ENCODE peak calls at places on chromosomes 6 and 20, in six cellular contexts. M is IMR-90, Q is Karpas-422, S is uterus, I is right atrium auricular region, R is kidney. G is an unnamed sample. For H3K4me1, the result is how much of the 10 kb centered on the place peaks cover.

GRCh38 chr6:123829302-123829953 is 25.8 kb downstream of the NKAIN2 start:
- DNase-seq in I (no peak), R (no peak), Q (no peak), S (no peak), M (peak), G (no peak)

GRCh38 chr6:33075568-33076405 is at the start of gene HLA-DPB1:
- DNase-seq in I (no peak), S (no peak), M (peak), Q (peak), R (no peak), G (no peak)

GRCh38 chr6:118529756-118530155 is 18.3 kb upstream of the PLN start:
- DNase-seq in M (no peak), S (no peak), I (no peak), R (no peak), Q (no peak), G (no peak)

GRCh38 chr6:51513891-51514290 is 573.5 kb downstream of the PKHD1 start:
- DNase-seq in R (peak), M (no peak), S (no peak), I (no peak), Q (no peak), G (no peak)

GRCh38 chr20:33490023-33490933 is at the start of gene CBFA2T2:
- DNase-seq in S (peak), I (peak), M (peak), Q (peak), R (peak), G (peak)

GRCh38 chr6:139888691-139889122 is 514.3 kb upstream of the CITED2 start:
- DNase-seq in R (no peak), S (no peak), M (peak), Q (no peak), I (no peak), G (no peak)

GRCh38 chr20:49186535-49187329 is 1.4 kb downstream of the STAU1 start:
- DNase-seq in M (peak), S (peak), R (no peak), I (peak), Q (peak), G (peak)

GRCh38 chr6:42263165-42263852 is 45.6 kb upstream of the MRPS10 start:
- DNase-seq in R (peak), I (no peak), M (no peak), Q (no peak), S (no peak), G (no peak)

GRCh38 chr6:108260126-108260808 is 573 bp downstream of the SNX3 start:
- DNase-seq in S (no peak), Q (peak), I (peak), M (peak), R (peak), G (peak)

GRCh38 chr6:157223486-157223885 is 99.8 kb downstream of the TMEM242 start:
- DNase-seq in S (peak), Q (no peak), M (no peak), R (peak), I (peak), G (no peak)

GRCh38 chr20:10648651-10649050 is 25.1 kb downstream of the JAG1 start:
- DNase-seq in I (no peak), R (no peak), M (peak), S (no peak), Q (no peak), G (no peak)

GRCh38 chr20:1045860-1046418 is 43.8 kb upstream of the RSPO4 start:
- DNase-seq in R (no peak), S (no peak), M (no peak), I (no peak), Q (no peak), G (no peak)

GRCh38 chr20:34105978-34106675 is 5.9 kb downstream of the EIF2S2 start:
- DNase-seq in R (no peak), I (no peak), S (no peak), M (no peak), Q (no peak), G (no peak)

GRCh38 chr20:59806578-59806975 is 126.9 kb downstream of the SYCP2 start:
- DNase-seq in Q (no peak), I (peak), M (no peak), R (no peak), S (no peak), G (no peak)

GRCh38 chr20:36322131-36322530 is 16.0 kb downstream of the DLGAP4 start:
- DNase-seq in M (no peak), I (no peak), S (no peak), R (peak), Q (no peak), G (no peak)

GRCh38 chr6:124719951-124720350 is 242.3 kb upstream of the RNF217 start:
- DNase-seq in I (no peak), Q (no peak), M (no peak), S (no peak), R (no peak), G (no peak)

GRCh38 chr6:42742116-42742894 is 3.6 kb downstream of the TBCC start:
- DNase-seq in R (no peak), S (no peak), I (no peak), Q (peak), M (peak), G (no peak)

GRCh38 chr6:63527658-63528514 is 44.4 kb upstream of the LOC128125822 start:
- DNase-seq in R (no peak), I (no peak), Q (no peak), M (peak), S (peak), G (no peak)

GRCh38 chr6:20952605-20953004 is 418.3 kb downstream of the CDKAL1 start:
- DNase-seq in Q (no peak), S (no peak), I (no peak), M (peak), R (no peak), G (no peak)

GRCh38 chr20:52959125-52959524 is 13.0 kb upstream of the TSHZ2 start:
- DNase-seq in M (no peak), Q (no peak), I (no peak), S (no peak), R (no peak), G (no peak)

GRCh38 chr20:44695295-44696230 is 19.6 kb upstream of the CCN5 start:
- DNase-seq in S (no peak), R (no peak), I (no peak), M (peak), Q (peak), G (no peak)

GRCh38 chr6:797479-798077 is 104.6 kb upstream of the EXOC2 start:
- DNase-seq in I (no peak), M (peak), R (no peak), S (no peak), Q (peak), G (no peak)

GRCh38 chr6:106749611-106750010 is 120.2 kb downstream of the QRSL1 start:
- DNase-seq in M (peak), Q (peak), I (no peak), R (no peak), S (no peak), G (no peak)

GRCh38 chr6:26330835-26331808 is 33.9 kb upstream of the BTN3A2 start:
- DNase-seq in S (no peak), M (peak), Q (peak), R (no peak), I (no peak), G (no peak)

GRCh38 chr6:112912351-112913101 is 565.4 kb downstream of the RFPL4B start:
- DNase-seq in Q (no peak), R (no peak), M (peak), S (no peak), I (no peak), G (no peak)

GRCh38 chr6:79610301-79611009 is 20.7 kb upstream of the SH3BGRL2 start:
- DNase-seq in Q (no peak), R (no peak), S (no peak), M (no peak), I (no peak), G (no peak)

GRCh38 chr20:44050925-44051660 is 135.9 kb downstream of the JPH2 start:
- DNase-seq in Q (no peak), M (no peak), S (no peak), I (no peak), R (no peak), G (no peak)

GRCh38 chr20:1568166-1568490 is 10.6 kb upstream of the SIRPD start:
- DNase-seq in R (no peak), I (no peak), S (no peak), Q (no peak), M (peak), G (no peak)

GRCh38 chr20:47607208-47607613 is 105.5 kb downstream of the NCOA3 start:
- DNase-seq in M (peak), S (no peak), Q (no peak), R (no peak), I (no peak), G (no peak)

GRCh38 chr6:138013949-138014348 is 93.3 kb downstream of the PERP start:
- DNase-seq in Q (no peak), R (no peak), S (no peak), I (no peak), M (no peak), G (no peak)

GRCh38 chr6:147949981-147950622 is 392.5 kb upstream of the SASH1 start:
- DNase-seq in M (peak), R (no peak), I (no peak), S (no peak), Q (no peak), G (no peak)

GRCh38 chr6:107489636-107490567 is at the start of gene SOBP:
- DNase-seq in M (peak), I (peak), S (peak), R (peak), Q (peak), G (peak)

GRCh38 chr20:7492257-7492656 is 448.0 kb downstream of the HAO1 start:
- DNase-seq in M (no peak), Q (no peak), R (no peak), I (no peak), S (no peak), G (no peak)

GRCh38 chr6:114153448-114153847 is 182.5 kb upstream of the HDAC2 start:
- DNase-seq in I (no peak), R (no peak), S (no peak), M (no peak), Q (no peak), G (no peak)

GRCh38 chr6:167720456-167721285 is 106.0 kb upstream of the AFDN start:
- DNase-seq in I (peak), M (no peak), Q (no peak), S (no peak), R (peak), G (no peak)

GRCh38 chr20:10411673-10412072 is 22.3 kb downstream of the MKKS start:
- DNase-seq in I (no peak), R (no peak), Q (no peak), S (no peak), M (no peak), G (no peak)

GRCh38 chr6:56693246-56693607 is 50.5 kb upstream of the DST start:
- DNase-seq in M (peak), I (peak), R (peak), S (peak), Q (no peak), G (peak)

GRCh38 chr20:31681769-31682168 is 40.9 kb downstream of the BCL2L1 start:
- DNase-seq in I (no peak), R (no peak), Q (no peak), S (no peak), M (no peak), G (no peak)
- H3K4me1 ChIP-seq in I (under half), R (half or more), Q (under half), S (under half), M (under half), G (half or more)

DNA sequence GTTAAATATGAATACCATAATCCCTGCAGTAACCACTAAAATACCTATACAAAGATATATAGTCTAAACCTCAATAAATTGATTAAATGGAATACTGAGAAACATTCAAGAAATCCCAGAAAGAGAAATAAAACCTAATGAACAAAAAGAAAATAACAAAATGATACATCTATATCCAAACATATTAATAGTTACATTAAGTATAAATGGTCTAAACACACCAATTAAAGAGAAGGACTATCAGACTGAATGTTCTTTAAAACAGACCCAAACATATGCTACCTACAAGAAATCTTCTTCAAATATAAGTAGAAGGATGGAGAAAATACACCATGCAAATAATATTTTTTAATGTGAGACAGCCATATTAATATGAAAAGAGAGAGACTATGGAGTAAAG is 22.0 kb downstream of the NINL start:
- DNase-seq in R (no peak), M (no peak), Q (no peak), S (no peak), I (no peak), G (no peak)
- H3K4me3 ChIP-seq in R (no peak), M (no peak), Q (no peak), S (no peak), I (no peak), G (no peak)

GRCh38 chr6:46129301-46129633 is 522 bp upstream of the ENPP4 start:
- DNase-seq in Q (peak), S (no peak), I (no peak), M (no peak), R (no peak), G (no peak)
- H3K27ac ChIP-seq in Q (no peak), S (no peak), I (peak), M (no peak), R (peak), G (peak)

GRCh38 chr6:100461920-100462295 is 2.8 kb downstream of the SIM1 start:
- DNase-seq in M (no peak), S (no peak), I (no peak), R (no peak), Q (no peak), G (no peak)
- H3K4me1 ChIP-seq in M (under half), S (under half), I (under half), R (under half), Q (under half), G (under half)

DNA sequence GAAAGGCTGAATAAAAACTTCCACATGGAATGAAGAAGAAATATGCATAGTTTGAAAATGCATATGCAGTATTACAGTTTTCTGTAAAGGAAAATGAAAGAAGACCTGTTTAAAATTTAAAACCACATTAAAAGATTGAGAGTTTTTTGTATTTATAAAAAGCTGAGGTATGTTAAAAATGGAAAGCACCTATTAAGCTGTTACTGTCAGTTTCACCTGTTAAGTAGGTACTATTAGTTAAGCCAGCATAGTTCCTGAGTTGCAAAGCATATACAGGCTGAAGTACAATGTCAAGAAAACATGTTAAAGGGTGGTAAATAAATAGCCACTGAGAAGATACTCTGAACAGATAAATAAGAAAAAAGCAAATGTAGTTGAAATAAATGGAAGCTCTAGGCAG is 69.9 kb downstream of the ATXN1 start:
- DNase-seq in M (no peak), Q (no peak), I (no peak), R (no peak), S (no peak), G (no peak)
- H3K4me3 ChIP-seq in M (no peak), Q (no peak), I (no peak), R (no peak), S (no peak), G (no peak)

G was measured in left ventricle myocardium inferior.